ENCODE peak calls at places on chromosome 7, in four cellular contexts. J, C, S and D are unnamed samples.

GRCh38 chr7:112159346-112159745 is 46.9 kb downstream of the DOCK4 start:
- DNase-seq in J (no peak), C (no peak), S (no peak), D (no peak)

GRCh38 chr7:46812047-46812672 is 769.8 kb downstream of the TNS3 start:
- DNase-seq in C (no peak), J (no peak), S (no peak), D (no peak)

GRCh38 chr7:152869041-152869676 is 109.6 kb downstream of the ACTR3B start:
- DNase-seq in S (no peak), C (no peak), J (no peak), D (no peak)

GRCh38 chr7:106111671-106112117 is 418 bp downstream of the SYPL1 start:
- DNase-seq in J (peak; percentile 80), C (peak; percentile 91), S (peak; percentile 76), D (no peak)

GRCh38 chr7:37663693-37664092 is 19.9 kb upstream of the GPR141 start:
- DNase-seq in C (no peak), J (no peak), S (no peak), D (no peak)

GRCh38 chr7:22696672-22697071 is 30.3 kb upstream of the IL6 start:
- DNase-seq in C (no peak), S (no peak), J (no peak), D (no peak)

GRCh38 chr7:14836571-14837189 is 65.9 kb downstream of the DGKB start:
- DNase-seq in C (no peak), J (no peak), S (peak; percentile 60), D (no peak)

GRCh38 chr7:116315293-116315692 is 105.0 kb downstream of the TES start:
- DNase-seq in S (no peak), C (no peak), J (no peak), D (no peak)

GRCh38 chr7:356087-356486 is 66.1 kb downstream of the FOXL3 start:
- DNase-seq in C (no peak), S (no peak), J (no peak), D (no peak)

GRCh38 chr7:80485721-80486120 is 26.1 kb downstream of the GNAT3 start:
- DNase-seq in J (no peak), C (no peak), S (no peak), D (no peak)

GRCh38 chr7:5479133-5479745 is 55.6 kb upstream of the TNRC18 start:
- DNase-seq in S (no peak), C (no peak), J (no peak), D (no peak)

GRCh38 chr7:92251181-92251580 is 5.4 kb downstream of the ANKIB1 start:
- DNase-seq in S (no peak), J (no peak), C (no peak), D (no peak)

GRCh38 chr7:50644586-50644985 is 79.4 kb upstream of the DDC start:
- DNase-seq in C (peak; percentile 39), S (no peak), J (no peak), D (no peak)

GRCh38 chr7:138524259-138524658 is 64.2 kb downstream of the TRIM24 start:
- DNase-seq in C (no peak), J (no peak), S (no peak), D (no peak)

GRCh38 chr7:156166692-156167416 is 354.6 kb upstream of the SHH start:
- DNase-seq in C (no peak), S (no peak), J (no peak), D (no peak)

GRCh38 chr7:65369843-65370242 is 3.8 kb upstream of the ZNF92 start:
- DNase-seq in J (no peak), C (no peak), S (no peak), D (no peak)

DNA sequence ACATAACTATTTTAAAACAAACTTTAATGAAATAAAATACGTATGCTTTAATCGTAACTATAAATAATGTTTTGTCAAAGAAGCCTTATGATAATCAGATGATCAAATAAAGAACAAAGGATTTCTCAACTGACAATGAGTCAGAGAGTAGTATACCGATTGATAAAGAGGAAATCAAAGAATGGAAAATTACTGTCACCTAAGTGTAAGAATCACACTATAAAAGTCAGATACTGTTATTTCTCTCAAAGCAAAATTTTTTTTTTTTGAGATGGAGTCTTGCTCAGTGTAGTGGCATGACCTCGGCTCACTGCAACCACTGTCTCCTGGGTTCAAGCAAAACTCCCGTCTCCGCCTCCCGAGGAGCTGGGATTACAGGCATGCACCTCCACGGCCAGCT is 18.8 kb downstream of the DNAJC2 start:
- DNase-seq in J (no peak), S (no peak), C (no peak), D (no peak)
- H3K9me3 ChIP-seq in J (no peaks in the 10 kb centered on the region), S (no peaks in the 10 kb centered on the region), C (no peaks in the 10 kb centered on the region), D (no peaks in the 10 kb centered on the region)

GRCh38 chr7:41592794-41593193 is 110.1 kb downstream of the INHBA start:
- DNase-seq in C (no peak), S (no peak), J (no peak), D (no peak)

GRCh38 chr7:41592226-41592625 is 110.7 kb downstream of the INHBA start:
- DNase-seq in J (no peak), S (no peak), C (no peak), D (no peak)

GRCh38 chr7:41590951-41591350 is 111.9 kb downstream of the INHBA start:
- DNase-seq in J (no peak), S (no peak), C (no peak), D (no peak)
- H3K9me3 ChIP-seq in J (no peaks in the 10 kb centered on the region), S (no peaks in the 10 kb centered on the region), C (peaks cover 5% of the 10 kb centered on the region), D (no peaks in the 10 kb centered on the region)

GRCh38 chr7:157797361-157797760 is 460.6 kb downstream of the DNAJB6 start:
- DNase-seq in S (no peak), J (no peak), C (no peak), D (no peak)
- H3K9me3 ChIP-seq in S (no peaks in the 10 kb centered on the region), J (no peaks in the 10 kb centered on the region), C (peaks cover 6% of the 10 kb centered on the region), D (no peaks in the 10 kb centered on the region)

DNA sequence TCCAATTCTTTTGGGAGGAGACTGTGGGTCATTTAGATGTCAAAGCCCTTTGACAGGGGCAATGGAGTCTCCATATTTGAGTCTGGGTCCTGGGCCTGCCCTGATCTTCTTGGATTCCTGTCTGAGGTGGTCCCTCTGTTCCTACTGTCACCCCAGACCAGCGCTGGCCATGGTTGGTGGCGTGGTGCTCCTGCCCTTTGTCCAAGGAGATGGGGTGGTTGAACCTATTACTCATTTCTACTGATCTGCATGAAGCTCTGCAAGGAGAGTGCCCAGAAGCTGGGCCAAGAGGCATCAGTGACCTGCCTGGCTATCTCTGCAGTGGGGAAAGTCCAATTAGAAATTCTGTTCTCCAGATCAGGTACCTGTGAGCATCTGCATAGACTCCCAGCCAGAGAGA is 355.6 kb upstream of the NUPR2 start:
- DNase-seq in S (no peak), J (no peak), C (no peak), D (no peak)
- H3K9me3 ChIP-seq in S (no peaks in the 10 kb centered on the region), J (peaks cover 39% of the 10 kb centered on the region), C (peaks cover 25% of the 10 kb centered on the region), D (peaks cover under 1% of the 10 kb centered on the region)

DNA sequence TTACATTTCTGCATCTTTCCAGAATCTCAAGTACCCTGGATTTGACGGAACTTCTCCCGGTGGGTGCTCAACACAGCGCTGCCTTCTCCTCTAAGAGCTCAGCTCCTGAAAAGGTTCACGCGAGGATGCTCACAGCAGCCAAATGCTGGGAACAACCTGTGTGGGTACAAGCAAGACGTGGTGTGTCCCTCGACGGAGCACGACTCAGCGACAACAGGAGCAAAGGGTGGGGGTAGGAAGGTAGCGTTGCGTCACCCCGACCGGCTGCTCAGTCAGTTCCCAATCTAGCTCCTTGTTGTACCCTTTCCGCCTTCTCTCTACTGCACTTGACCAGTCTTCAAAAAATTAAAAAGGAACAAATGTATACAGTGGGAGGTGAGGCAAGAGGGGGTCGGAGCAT is 117.3 kb downstream of the PTPRN2 start:
- DNase-seq in S (no peak), J (no peak), C (no peak), D (no peak)
- H3K9me3 ChIP-seq in S (no peaks in the 10 kb centered on the region), J (no peaks in the 10 kb centered on the region), C (peaks cover 1% of the 10 kb centered on the region), D (no peaks in the 10 kb centered on the region)

DNA sequence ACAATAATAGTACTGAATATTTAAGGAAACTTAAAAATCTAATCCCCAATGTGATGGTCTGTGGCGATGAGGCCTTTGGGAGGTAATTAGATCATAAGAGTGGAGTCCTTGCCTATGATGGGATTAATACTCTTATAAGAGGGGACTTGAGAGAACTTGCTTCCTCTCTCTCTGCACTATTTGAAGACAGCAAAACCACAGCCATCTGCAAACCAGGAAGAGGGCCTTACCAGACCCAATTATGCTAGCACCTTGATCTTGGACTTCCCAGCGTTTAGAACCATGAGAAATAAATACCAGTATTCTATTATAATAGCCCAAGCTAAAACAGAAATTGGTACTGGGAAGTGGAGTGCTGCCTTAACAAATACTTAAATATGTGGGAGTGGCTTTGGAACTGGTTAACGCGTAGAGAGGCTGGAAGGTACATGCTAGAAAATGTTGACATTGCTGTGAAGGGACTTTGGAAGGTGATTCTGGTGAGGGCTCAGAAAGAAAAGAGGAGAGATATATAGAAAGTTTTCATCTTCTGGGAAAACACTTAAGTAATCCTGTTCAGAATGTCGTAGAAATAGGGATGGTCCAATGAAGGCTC is 91.4 kb downstream of the JAZF1 start:
- DNase-seq in C (no peak), S (no peak), J (no peak), D (no peak)
- H3K9me3 ChIP-seq in C (no peaks in the 10 kb centered on the region), S (no peaks in the 10 kb centered on the region), J (no peaks in the 10 kb centered on the region), D (no peaks in the 10 kb centered on the region)

GRCh38 chr7:158005531-158005930 is 582.1 kb downstream of the PTPRN2 start:
- DNase-seq in J (no peak), C (no peak), S (no peak), D (no peak)
- H3K9me3 ChIP-seq in J (no peaks in the 10 kb centered on the region), C (no peaks in the 10 kb centered on the region), S (no peaks in the 10 kb centered on the region), D (no peaks in the 10 kb centered on the region)